ENCODE peak calls at places on chromosomes 6 and 20, in six cellular contexts. One of them, this sample, is unnamed.

GRCh38 chr20:50039706-50040431 is 57.1 kb downstream of the SNAI1 start:
- DNase-seq in heart left ventricle: no peak
- DNase-seq in right lobe of liver: no peak
- DNase-seq in body of pancreas: no peak
- DNase-seq in stomach: no peak
- DNase-seq in lower leg skin: no peak
- DNase-seq in this sample: no peak

GRCh38 chr6:142378138-142378875 is 76.5 kb downstream of the ADGRG6 start:
- DNase-seq in heart left ventricle: no peak
- DNase-seq in right lobe of liver: no peak
- DNase-seq in body of pancreas: no peak
- DNase-seq in stomach: no peak
- DNase-seq in lower leg skin: no peak
- DNase-seq in this sample: no peak

GRCh38 chr6:159056432-159056831 is 11.6 kb upstream of the TAGAP start:
- DNase-seq in heart left ventricle: no peak
- DNase-seq in right lobe of liver: no peak
- DNase-seq in body of pancreas: no peak
- DNase-seq in stomach: no peak
- DNase-seq in lower leg skin: no peak
- DNase-seq in this sample: no peak

GRCh38 chr6:131135244-131136020 is at the start of gene AKAP7:
- DNase-seq in heart left ventricle: peak; percentile 84
- DNase-seq in right lobe of liver: peak; percentile 84
- DNase-seq in body of pancreas: peak; percentile 71
- DNase-seq in stomach: peak; percentile 73
- DNase-seq in lower leg skin: peak; percentile 94
- DNase-seq in this sample: peak; percentile 57

GRCh38 chr6:157672726-157673412 is 150.2 kb upstream of the SNX9 start:
- DNase-seq in heart left ventricle: no peak
- DNase-seq in right lobe of liver: no peak
- DNase-seq in body of pancreas: no peak
- DNase-seq in stomach: no peak
- DNase-seq in lower leg skin: peak; percentile 81
- DNase-seq in this sample: no peak

GRCh38 chr6:133544419-133544818 is 303.3 kb downstream of the EYA4 start:
- DNase-seq in heart left ventricle: no peak
- DNase-seq in right lobe of liver: no peak
- DNase-seq in body of pancreas: no peak
- DNase-seq in stomach: no peak
- DNase-seq in lower leg skin: no peak
- DNase-seq in this sample: no peak

GRCh38 chr6:43355862-43356590 is 13.4 kb downstream of the ZNF318 start:
- DNase-seq in heart left ventricle: no peak
- DNase-seq in right lobe of liver: no peak
- DNase-seq in body of pancreas: no peak
- DNase-seq in stomach: no peak
- DNase-seq in lower leg skin: no peak
- DNase-seq in this sample: no peak

GRCh38 chr6:166258854-166259276 is 49.3 kb downstream of the PRR18 start:
- DNase-seq in heart left ventricle: peak; percentile 62
- DNase-seq in right lobe of liver: no peak
- DNase-seq in body of pancreas: no peak
- DNase-seq in stomach: no peak
- DNase-seq in lower leg skin: no peak
- DNase-seq in this sample: peak; percentile 20

GRCh38 chr20:57619053-57619831 is 984 bp downstream of the ZBP1 start:
- DNase-seq in heart left ventricle: peak; percentile 59
- DNase-seq in right lobe of liver: peak; percentile 82
- DNase-seq in body of pancreas: no peak
- DNase-seq in stomach: peak; percentile 60
- DNase-seq in lower leg skin: peak; percentile 91
- DNase-seq in this sample: no peak

GRCh38 chr20:7893019-7893730 is 47.1 kb downstream of the HAO1 start:
- DNase-seq in heart left ventricle: no peak
- DNase-seq in right lobe of liver: no peak
- DNase-seq in body of pancreas: no peak
- DNase-seq in stomach: no peak
- DNase-seq in lower leg skin: no peak
- DNase-seq in this sample: no peak

GRCh38 chr20:1324598-1325172 is 4.3 kb downstream of the SDCBP2 start:
- DNase-seq in heart left ventricle: no peak
- DNase-seq in right lobe of liver: no peak
- DNase-seq in body of pancreas: no peak
- DNase-seq in stomach: no peak
- DNase-seq in lower leg skin: peak; percentile 82
- DNase-seq in this sample: no peak

GRCh38 chr20:1171461-1172093 is 13.2 kb downstream of the TMEM74B start:
- DNase-seq in heart left ventricle: no peak
- DNase-seq in right lobe of liver: no peak
- DNase-seq in body of pancreas: no peak
- DNase-seq in stomach: no peak
- DNase-seq in lower leg skin: no peak
- DNase-seq in this sample: no peak

GRCh38 chr20:11917663-11918062 is at the start of gene BTBD3:
- DNase-seq in heart left ventricle: peak; percentile 77
- DNase-seq in right lobe of liver: no peak
- DNase-seq in body of pancreas: peak; percentile 88
- DNase-seq in stomach: peak; percentile 83
- DNase-seq in lower leg skin: no peak
- DNase-seq in this sample: no peak
- H3K4me3 ChIP-seq in heart left ventricle: peak within 1 kb of the TSS; percentile 27
- H3K4me3 ChIP-seq in right lobe of liver: no peak within 1 kb of the TSS
- H3K4me3 ChIP-seq in body of pancreas: peak within 1 kb of the TSS; percentile 17
- H3K4me3 ChIP-seq in stomach: peak within 1 kb of the TSS; percentile 42
- H3K4me3 ChIP-seq in lower leg skin: no peak within 1 kb of the TSS
- H3K4me3 ChIP-seq in this sample: peak within 1 kb of the TSS; percentile 38

GRCh38 chr6:56938634-56939294 is 16.1 kb upstream of the BEND6 start:
- DNase-seq in heart left ventricle: no peak
- DNase-seq in right lobe of liver: no peak
- DNase-seq in body of pancreas: no peak
- DNase-seq in stomach: no peak
- DNase-seq in lower leg skin: no peak
- DNase-seq in this sample: no peak

GRCh38 chr6:56927538-56928453 is 27.1 kb upstream of the BEND6 start:
- DNase-seq in heart left ventricle: no peak
- DNase-seq in right lobe of liver: no peak
- DNase-seq in body of pancreas: no peak
- DNase-seq in stomach: no peak
- DNase-seq in lower leg skin: no peak
- DNase-seq in this sample: no peak

GRCh38 chr6:56933650-56934049 is 21.3 kb upstream of the BEND6 start:
- DNase-seq in heart left ventricle: no peak
- DNase-seq in right lobe of liver: no peak
- DNase-seq in body of pancreas: no peak
- DNase-seq in stomach: no peak
- DNase-seq in lower leg skin: no peak
- DNase-seq in this sample: no peak

GRCh38 chr6:56930846-56931245 is 24.1 kb upstream of the BEND6 start:
- DNase-seq in heart left ventricle: no peak
- DNase-seq in right lobe of liver: no peak
- DNase-seq in body of pancreas: no peak
- DNase-seq in stomach: no peak
- DNase-seq in lower leg skin: no peak
- DNase-seq in this sample: no peak

DNA sequence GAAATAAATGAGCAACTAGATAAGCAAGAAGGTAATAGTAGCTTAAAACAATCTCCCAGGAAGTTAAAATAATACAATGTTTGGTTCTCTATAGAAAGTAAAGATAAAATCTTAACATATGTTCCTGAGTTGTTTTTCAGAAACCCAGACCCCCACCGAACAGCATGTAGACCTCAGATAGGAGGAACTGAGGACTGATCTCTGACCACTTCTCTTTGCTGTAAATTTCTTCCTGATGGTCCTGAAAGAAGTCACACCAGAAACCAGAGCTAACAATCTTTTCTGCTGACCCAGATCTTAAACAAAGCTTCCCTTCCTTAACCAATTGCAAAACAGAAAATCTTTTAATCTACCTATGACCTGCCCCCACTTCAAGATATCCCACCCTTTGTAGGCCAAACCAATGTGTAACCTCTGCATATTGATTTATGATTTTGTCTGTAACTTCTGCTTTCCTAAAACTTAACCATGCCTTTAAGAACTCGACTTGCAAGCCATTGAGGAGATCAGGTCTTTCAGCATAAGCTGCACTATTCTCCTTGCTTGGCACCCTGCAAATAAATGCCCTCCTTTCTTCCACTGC is 21.9 kb upstream of the BEND6 start:
- DNase-seq in heart left ventricle: no peak
- DNase-seq in right lobe of liver: no peak
- DNase-seq in body of pancreas: no peak
- DNase-seq in stomach: no peak
- DNase-seq in lower leg skin: no peak
- DNase-seq in this sample: no peak
- TF ChIP-seq POLR2A in heart left ventricle: no peak
- TF ChIP-seq POLR2A in right lobe of liver: no peak
- TF ChIP-seq POLR2A in body of pancreas: no peak
- TF ChIP-seq POLR2A in stomach: no peak
- TF ChIP-seq POLR2A in lower leg skin: no peak
- TF ChIP-seq POLR2A in this sample: no peak

GRCh38 chr20:2476742-2477615 is 6.4 kb upstream of the SNRPB start:
- DNase-seq in heart left ventricle: no peak
- DNase-seq in right lobe of liver: no peak
- DNase-seq in body of pancreas: no peak
- DNase-seq in stomach: no peak
- DNase-seq in lower leg skin: no peak
- DNase-seq in this sample: no peak
- TF ChIP-seq CTCF in heart left ventricle: no peak
- TF ChIP-seq CTCF in right lobe of liver: peak; percentile 47
- TF ChIP-seq CTCF in body of pancreas: no peak
- TF ChIP-seq CTCF in stomach: no peak
- TF ChIP-seq CTCF in lower leg skin: no peak
- TF ChIP-seq CTCF in this sample: no peak

DNA sequence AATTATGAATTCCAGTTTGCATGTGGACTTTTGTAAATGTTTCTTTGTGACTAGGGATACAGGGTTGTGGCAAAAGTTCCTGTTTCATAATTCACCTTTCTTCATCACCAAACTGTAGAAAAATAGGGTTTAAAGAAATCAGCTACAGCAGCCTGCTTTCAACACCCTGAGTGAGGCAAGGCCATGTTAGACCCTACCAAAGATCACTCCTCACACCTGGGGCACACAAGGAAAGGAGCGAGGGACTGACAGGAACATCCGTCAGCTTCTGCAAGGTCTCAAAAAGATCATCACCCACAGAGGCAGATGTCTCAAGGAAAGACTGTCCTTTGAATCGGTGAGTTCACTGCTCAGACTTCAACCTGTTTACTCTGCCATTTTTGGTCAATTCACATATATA is 10.5 kb upstream of the STX11 start:
- DNase-seq in heart left ventricle: no peak
- DNase-seq in right lobe of liver: no peak
- DNase-seq in body of pancreas: no peak
- DNase-seq in stomach: no peak
- DNase-seq in lower leg skin: no peak
- DNase-seq in this sample: no peak
- H3K4me3 ChIP-seq in heart left ventricle: no peak overlapping the region
- H3K4me3 ChIP-seq in right lobe of liver: no peak overlapping the region
- H3K4me3 ChIP-seq in body of pancreas: no peak overlapping the region
- H3K4me3 ChIP-seq in stomach: no peak overlapping the region
- H3K4me3 ChIP-seq in lower leg skin: no peak overlapping the region
- H3K4me3 ChIP-seq in this sample: no peak overlapping the region

DNA sequence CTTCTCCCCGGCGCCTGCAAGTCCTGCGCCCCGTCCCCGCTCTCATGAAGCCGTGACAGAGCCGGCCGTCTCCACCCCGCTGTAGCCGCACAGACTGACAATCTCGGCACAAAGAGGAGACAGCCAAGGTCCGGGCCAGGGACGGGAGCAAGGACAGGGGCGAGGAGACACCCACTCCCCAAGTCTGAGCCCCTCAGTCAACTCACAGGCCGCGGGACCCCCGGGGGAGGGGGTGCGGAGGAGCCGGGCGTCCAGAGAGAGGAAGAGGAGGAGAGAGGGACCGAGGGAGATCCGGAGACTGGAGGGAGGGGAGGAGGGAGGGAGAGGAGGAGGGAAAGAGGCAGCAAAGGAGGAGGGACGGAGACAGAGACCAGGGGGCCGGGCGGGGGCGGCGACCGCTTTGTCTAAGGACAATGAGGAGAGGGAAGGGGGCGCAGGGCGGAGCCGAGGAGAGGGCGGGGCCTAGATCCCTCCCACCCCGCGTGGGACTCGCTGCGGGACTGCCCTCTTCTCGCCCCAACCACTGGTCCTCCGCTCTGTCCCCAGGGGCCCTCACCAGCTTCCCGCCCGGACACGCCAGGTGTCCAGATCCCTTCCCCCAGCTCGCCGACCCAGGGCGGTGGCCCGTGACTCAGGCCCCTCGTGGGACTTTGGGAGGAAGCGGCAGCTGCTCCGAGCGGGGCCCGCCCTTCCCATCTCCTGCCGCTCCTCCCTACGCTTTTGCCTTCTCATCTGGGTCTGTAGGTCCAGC is 638 bp upstream of the PPP1R18 start:
- DNase-seq in heart left ventricle: peak; percentile 97
- DNase-seq in right lobe of liver: peak; percentile 91
- DNase-seq in body of pancreas: peak; percentile 92
- DNase-seq in stomach: peak; percentile 76
- DNase-seq in lower leg skin: peak; percentile 99
- DNase-seq in this sample: peak; percentile 89
- TF ChIP-seq POLR2A in heart left ventricle: no peak
- TF ChIP-seq POLR2A in right lobe of liver: peak; percentile 41
- TF ChIP-seq POLR2A in body of pancreas: peak; percentile 59
- TF ChIP-seq POLR2A in stomach: no peak
- TF ChIP-seq POLR2A in lower leg skin: no peak
- TF ChIP-seq POLR2A in this sample: peak; percentile 17

GRCh38 chr6:120545353-120545752 is 788.9 kb downstream of the TBC1D32 start:
- DNase-seq in heart left ventricle: no peak
- DNase-seq in right lobe of liver: no peak
- DNase-seq in body of pancreas: no peak
- DNase-seq in stomach: no peak
- DNase-seq in lower leg skin: no peak
- DNase-seq in this sample: no peak
- TF ChIP-seq CTCF in heart left ventricle: no peak
- TF ChIP-seq CTCF in right lobe of liver: no peak
- TF ChIP-seq CTCF in body of pancreas: no peak
- TF ChIP-seq CTCF in stomach: no peak
- TF ChIP-seq CTCF in lower leg skin: no peak
- TF ChIP-seq CTCF in this sample: no peak

GRCh38 chr6:26030716-26031115 is 56.5 kb upstream of the HFE start:
- DNase-seq in heart left ventricle: no peak
- DNase-seq in right lobe of liver: no peak
- DNase-seq in body of pancreas: no peak
- DNase-seq in stomach: no peak
- DNase-seq in lower leg skin: no peak
- DNase-seq in this sample: no peak
- H3K4me3 ChIP-seq in heart left ventricle: no peak overlapping the region
- H3K4me3 ChIP-seq in right lobe of liver: no peak overlapping the region
- H3K4me3 ChIP-seq in body of pancreas: no peak overlapping the region
- H3K4me3 ChIP-seq in stomach: no peak overlapping the region
- H3K4me3 ChIP-seq in lower leg skin: no peak overlapping the region
- H3K4me3 ChIP-seq in this sample: no peak overlapping the region

DNA sequence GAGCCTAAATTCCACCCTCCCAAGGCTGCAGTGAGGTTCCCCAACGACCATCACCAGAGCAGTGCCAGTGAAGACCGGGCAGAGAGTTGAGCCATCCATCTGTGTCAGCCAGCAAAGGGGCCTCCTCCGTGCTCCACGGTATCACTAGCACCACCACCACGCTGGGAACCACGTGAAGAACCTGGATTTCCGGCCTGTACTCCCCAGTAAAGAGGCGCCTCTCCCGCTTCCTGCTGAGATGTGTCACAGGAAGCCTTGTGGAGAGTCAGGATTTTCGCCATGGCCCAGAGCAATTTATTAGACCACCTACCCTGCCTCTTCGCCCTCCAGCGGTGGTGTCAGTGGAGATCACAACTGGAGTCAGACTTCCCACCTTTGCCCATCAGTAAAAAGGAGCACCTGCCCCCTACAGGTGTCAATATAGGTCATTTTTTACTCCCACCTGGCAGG is 28.8 kb downstream of the CPXM1 start:
- DNase-seq in heart left ventricle: no peak
- DNase-seq in right lobe of liver: no peak
- DNase-seq in body of pancreas: no peak
- DNase-seq in stomach: no peak
- DNase-seq in lower leg skin: peak; percentile 77
- DNase-seq in this sample: no peak
- TF ChIP-seq POLR2A in heart left ventricle: no peak
- TF ChIP-seq POLR2A in right lobe of liver: no peak
- TF ChIP-seq POLR2A in body of pancreas: no peak
- TF ChIP-seq POLR2A in stomach: no peak
- TF ChIP-seq POLR2A in lower leg skin: no peak
- TF ChIP-seq POLR2A in this sample: no peak